ENCODE peak calls at places on chromosome X, in eight cellular contexts. One of them, this sample, is unnamed.

GRCh38 chrX:7159132-7159861 is 11.3 kb upstream of the PUDP start:
- DNase-seq in fibroblast of pulmonary artery: peak
- DNase-seq in heart right ventricle: no peak
- DNase-seq in left lung: no peak
- DNase-seq in keratinocyte: no peak
- DNase-seq in neuronal stem cell: no peak
- DNase-seq in AG10803: peak
- DNase-seq in ascending aorta: no peak
- DNase-seq in this sample: peak

GRCh38 chrX:51420610-51421009 is 75.8 kb downstream of the NUDT11 start:
- DNase-seq in fibroblast of pulmonary artery: peak
- DNase-seq in heart right ventricle: no peak
- DNase-seq in left lung: no peak
- DNase-seq in keratinocyte: no peak
- DNase-seq in neuronal stem cell: peak
- DNase-seq in AG10803: peak
- DNase-seq in ascending aorta: no peak
- DNase-seq in this sample: no peak

GRCh38 chrX:22748093-22748999 is 251.4 kb upstream of the DDX53 start:
- DNase-seq in fibroblast of pulmonary artery: peak
- DNase-seq in heart right ventricle: peak
- DNase-seq in left lung: no peak
- DNase-seq in keratinocyte: no peak
- DNase-seq in neuronal stem cell: peak
- DNase-seq in AG10803: peak
- DNase-seq in ascending aorta: no peak
- DNase-seq in this sample: peak

GRCh38 chrX:129493643-129494042 is 29.6 kb downstream of the SMARCA1 start:
- DNase-seq in fibroblast of pulmonary artery: peak
- DNase-seq in heart right ventricle: no peak
- DNase-seq in left lung: no peak
- DNase-seq in keratinocyte: no peak
- DNase-seq in neuronal stem cell: no peak
- DNase-seq in AG10803: peak
- DNase-seq in ascending aorta: no peak
- DNase-seq in this sample: no peak

GRCh38 chrX:101206471-101206870 is 13.1 kb upstream of the DRP2 start:
- DNase-seq in fibroblast of pulmonary artery: peak
- DNase-seq in heart right ventricle: no peak
- DNase-seq in left lung: no peak
- DNase-seq in keratinocyte: no peak
- DNase-seq in neuronal stem cell: no peak
- DNase-seq in AG10803: peak
- DNase-seq in ascending aorta: no peak
- DNase-seq in this sample: no peak

GRCh38 chrX:103716967-103717366 is 6.3 kb downstream of the TMEM31 start:
- DNase-seq in fibroblast of pulmonary artery: peak
- DNase-seq in heart right ventricle: no peak
- DNase-seq in left lung: no peak
- DNase-seq in keratinocyte: no peak
- DNase-seq in neuronal stem cell: no peak
- DNase-seq in AG10803: peak
- DNase-seq in ascending aorta: no peak
- DNase-seq in this sample: no peak

GRCh38 chrX:148298737-148299136 is 201.7 kb upstream of the AFF2 start:
- DNase-seq in fibroblast of pulmonary artery: peak
- DNase-seq in heart right ventricle: no peak
- DNase-seq in left lung: no peak
- DNase-seq in keratinocyte: no peak
- DNase-seq in neuronal stem cell: no peak
- DNase-seq in AG10803: peak
- DNase-seq in ascending aorta: no peak
- DNase-seq in this sample: no peak

GRCh38 chrX:154603438-154604430 is 15.3 kb downstream of the CTAG1B start:
- DNase-seq in fibroblast of pulmonary artery: peak
- DNase-seq in heart right ventricle: no peak
- DNase-seq in left lung: no peak
- DNase-seq in keratinocyte: no peak
- DNase-seq in neuronal stem cell: no peak
- DNase-seq in AG10803: peak
- DNase-seq in ascending aorta: peak
- DNase-seq in this sample: no peak

GRCh38 chrX:12026481-12026880 is 111.8 kb upstream of the FRMPD4 start:
- DNase-seq in fibroblast of pulmonary artery: no peak
- DNase-seq in heart right ventricle: no peak
- DNase-seq in left lung: no peak
- DNase-seq in keratinocyte: no peak
- DNase-seq in neuronal stem cell: no peak
- DNase-seq in AG10803: peak
- DNase-seq in ascending aorta: no peak
- DNase-seq in this sample: no peak

GRCh38 chrX:17725176-17725575 is 12.1 kb upstream of the SCML1 start:
- DNase-seq in fibroblast of pulmonary artery: no peak
- DNase-seq in heart right ventricle: no peak
- DNase-seq in left lung: no peak
- DNase-seq in keratinocyte: no peak
- DNase-seq in neuronal stem cell: no peak
- DNase-seq in AG10803: no peak
- DNase-seq in ascending aorta: no peak
- DNase-seq in this sample: no peak

GRCh38 chrX:71515039-71515398 is 17.9 kb upstream of the OGT start:
- DNase-seq in fibroblast of pulmonary artery: no peak
- DNase-seq in heart right ventricle: peak
- DNase-seq in left lung: no peak
- DNase-seq in keratinocyte: no peak
- DNase-seq in neuronal stem cell: no peak
- DNase-seq in AG10803: peak
- DNase-seq in ascending aorta: no peak
- DNase-seq in this sample: no peak

GRCh38 chrX:129706395-129707072 is 32.2 kb upstream of the XPNPEP2 start:
- DNase-seq in fibroblast of pulmonary artery: no peak
- DNase-seq in heart right ventricle: peak
- DNase-seq in left lung: no peak
- DNase-seq in keratinocyte: no peak
- DNase-seq in neuronal stem cell: no peak
- DNase-seq in AG10803: peak
- DNase-seq in ascending aorta: peak
- DNase-seq in this sample: peak

GRCh38 chrX:105610401-105610800 is 211.9 kb upstream of the NRK start:
- DNase-seq in fibroblast of pulmonary artery: peak
- DNase-seq in heart right ventricle: no peak
- DNase-seq in left lung: no peak
- DNase-seq in keratinocyte: no peak
- DNase-seq in neuronal stem cell: no peak
- DNase-seq in AG10803: no peak
- DNase-seq in ascending aorta: no peak
- DNase-seq in this sample: no peak

GRCh38 chrX:100654256-100654655 is 10.3 kb downstream of the SRPX2 start:
- DNase-seq in fibroblast of pulmonary artery: peak
- DNase-seq in heart right ventricle: no peak
- DNase-seq in left lung: no peak
- DNase-seq in keratinocyte: no peak
- DNase-seq in neuronal stem cell: no peak
- DNase-seq in AG10803: peak
- DNase-seq in ascending aorta: no peak
- DNase-seq in this sample: no peak

GRCh38 chrX:2707334-2707760 is 16.3 kb downstream of the CD99 start:
- DNase-seq in fibroblast of pulmonary artery: peak
- DNase-seq in heart right ventricle: peak
- DNase-seq in left lung: no peak
- DNase-seq in keratinocyte: peak
- DNase-seq in neuronal stem cell: no peak
- DNase-seq in AG10803: peak
- DNase-seq in ascending aorta: peak
- DNase-seq in this sample: peak

DNA sequence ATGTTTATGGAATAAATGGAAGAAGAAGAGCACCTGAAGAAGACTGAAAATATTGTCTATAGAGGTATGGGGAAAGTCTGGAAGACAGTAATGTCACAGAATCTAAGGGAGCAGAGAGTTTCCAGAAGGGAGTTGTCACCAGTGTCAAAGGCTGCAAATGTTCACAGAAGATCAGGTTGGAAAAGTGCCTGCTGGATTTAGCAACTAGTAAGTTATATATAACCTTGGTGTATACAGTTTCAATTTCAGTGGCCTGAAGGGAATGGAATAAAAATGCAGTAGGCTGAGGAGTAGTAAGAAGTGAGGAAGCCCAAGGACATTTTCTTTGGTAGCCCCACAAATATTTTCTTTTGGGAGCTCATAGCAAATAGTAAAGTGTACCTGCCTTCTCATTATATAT is 107.2 kb downstream of the SATL1 start:
- DNase-seq in fibroblast of pulmonary artery: no peak
- DNase-seq in heart right ventricle: no peak
- DNase-seq in left lung: no peak
- DNase-seq in keratinocyte: no peak
- DNase-seq in neuronal stem cell: no peak
- DNase-seq in AG10803: no peak
- DNase-seq in ascending aorta: no peak
- DNase-seq in this sample: no peak
- H3K4me3 ChIP-seq in fibroblast of pulmonary artery: no peak
- H3K4me3 ChIP-seq in heart right ventricle: no peak
- H3K4me3 ChIP-seq in left lung: no peak
- H3K4me3 ChIP-seq in keratinocyte: no peak
- H3K4me3 ChIP-seq in neuronal stem cell: no peak
- H3K4me3 ChIP-seq in AG10803: no peak
- H3K4me3 ChIP-seq in ascending aorta: no peak
- H3K4me3 ChIP-seq in this sample: no peak

GRCh38 chrX:10157545-10157944 is 770 bp downstream of the CLCN4 start:
- DNase-seq in fibroblast of pulmonary artery: peak
- DNase-seq in heart right ventricle: no peak
- DNase-seq in left lung: no peak
- DNase-seq in keratinocyte: no peak
- DNase-seq in neuronal stem cell: no peak
- DNase-seq in AG10803: peak
- DNase-seq in ascending aorta: no peak
- DNase-seq in this sample: no peak
- H3K4me3 ChIP-seq in fibroblast of pulmonary artery: peak
- H3K4me3 ChIP-seq in heart right ventricle: peak
- H3K4me3 ChIP-seq in left lung: peak
- H3K4me3 ChIP-seq in keratinocyte: no peak
- H3K4me3 ChIP-seq in neuronal stem cell: no peak
- H3K4me3 ChIP-seq in AG10803: no peak
- H3K4me3 ChIP-seq in ascending aorta: peak
- H3K4me3 ChIP-seq in this sample: no peak

GRCh38 chrX:56802921-56803848 is 74.1 kb downstream of the NBDY start:
- DNase-seq in fibroblast of pulmonary artery: peak
- DNase-seq in heart right ventricle: peak
- DNase-seq in left lung: no peak
- DNase-seq in keratinocyte: no peak
- DNase-seq in neuronal stem cell: peak
- DNase-seq in AG10803: peak
- DNase-seq in ascending aorta: peak
- DNase-seq in this sample: peak
- H3K4me3 ChIP-seq in fibroblast of pulmonary artery: no peak
- H3K4me3 ChIP-seq in heart right ventricle: peak
- H3K4me3 ChIP-seq in left lung: no peak
- H3K4me3 ChIP-seq in keratinocyte: peak
- H3K4me3 ChIP-seq in neuronal stem cell: no peak
- H3K4me3 ChIP-seq in AG10803: no peak
- H3K4me3 ChIP-seq in ascending aorta: peak
- H3K4me3 ChIP-seq in this sample: peak

GRCh38 chrX:81874807-81875206 is 672.9 kb downstream of the SH3BGRL start:
- DNase-seq in fibroblast of pulmonary artery: no peak
- DNase-seq in heart right ventricle: no peak
- DNase-seq in left lung: no peak
- DNase-seq in keratinocyte: no peak
- DNase-seq in neuronal stem cell: no peak
- DNase-seq in AG10803: no peak
- DNase-seq in ascending aorta: no peak
- DNase-seq in this sample: no peak

GRCh38 chrX:81876437-81876836 is 674.5 kb downstream of the SH3BGRL start:
- DNase-seq in fibroblast of pulmonary artery: no peak
- DNase-seq in heart right ventricle: no peak
- DNase-seq in left lung: no peak
- DNase-seq in keratinocyte: no peak
- DNase-seq in neuronal stem cell: no peak
- DNase-seq in AG10803: no peak
- DNase-seq in ascending aorta: no peak
- DNase-seq in this sample: no peak

DNA sequence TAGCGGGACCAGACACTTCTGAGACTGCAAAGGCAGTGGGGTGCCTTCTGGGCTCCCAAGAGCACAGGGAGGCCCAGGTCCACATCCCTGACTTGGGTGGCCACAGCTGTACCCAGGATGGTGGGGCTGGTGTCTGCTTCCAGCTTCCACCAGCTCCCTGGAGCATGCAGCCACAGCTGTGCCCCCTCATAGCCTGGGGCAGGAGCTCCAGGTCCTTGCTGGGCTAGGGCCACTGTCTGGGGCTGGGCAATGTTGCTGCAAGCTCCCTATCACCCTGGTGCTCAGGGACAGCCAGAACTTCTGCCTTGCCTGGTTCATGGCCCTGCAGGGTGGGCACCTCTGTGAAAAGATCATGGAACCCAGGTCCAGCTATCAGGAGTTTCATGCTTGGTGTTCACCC is 673.9 kb downstream of the SH3BGRL start:
- DNase-seq in fibroblast of pulmonary artery: no peak
- DNase-seq in heart right ventricle: no peak
- DNase-seq in left lung: no peak
- DNase-seq in keratinocyte: no peak
- DNase-seq in neuronal stem cell: no peak
- DNase-seq in AG10803: no peak
- DNase-seq in ascending aorta: no peak
- DNase-seq in this sample: no peak
- H3K4me3 ChIP-seq in fibroblast of pulmonary artery: no peak
- H3K4me3 ChIP-seq in heart right ventricle: no peak
- H3K4me3 ChIP-seq in left lung: no peak
- H3K4me3 ChIP-seq in keratinocyte: no peak
- H3K4me3 ChIP-seq in neuronal stem cell: no peak
- H3K4me3 ChIP-seq in AG10803: no peak
- H3K4me3 ChIP-seq in ascending aorta: no peak
- H3K4me3 ChIP-seq in this sample: no peak

DNA sequence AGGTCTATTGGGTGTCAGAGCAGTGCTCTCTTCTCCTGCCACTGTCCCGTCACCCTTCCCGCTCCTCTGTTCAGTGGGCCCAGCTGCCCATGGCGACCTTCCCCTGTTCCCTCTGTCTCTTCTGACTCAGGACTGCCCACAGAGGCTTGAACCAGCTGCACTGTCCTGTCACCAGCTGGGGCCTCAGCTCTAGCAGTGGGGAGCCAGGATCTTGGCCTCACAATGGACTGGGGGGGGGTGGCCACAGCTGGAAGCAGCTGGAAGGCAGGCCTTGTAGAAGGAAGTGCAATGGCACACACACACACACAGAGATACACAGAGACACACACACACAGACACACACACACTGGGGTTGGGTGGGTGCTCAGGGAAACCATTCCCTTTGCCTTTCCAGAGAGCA is 114.0 kb upstream of the PJA1 start:
- DNase-seq in fibroblast of pulmonary artery: no peak
- DNase-seq in heart right ventricle: no peak
- DNase-seq in left lung: no peak
- DNase-seq in keratinocyte: no peak
- DNase-seq in neuronal stem cell: no peak
- DNase-seq in AG10803: no peak
- DNase-seq in ascending aorta: no peak
- DNase-seq in this sample: no peak
- H3K4me3 ChIP-seq in fibroblast of pulmonary artery: no peak
- H3K4me3 ChIP-seq in heart right ventricle: no peak
- H3K4me3 ChIP-seq in left lung: no peak
- H3K4me3 ChIP-seq in keratinocyte: no peak
- H3K4me3 ChIP-seq in neuronal stem cell: no peak
- H3K4me3 ChIP-seq in AG10803: no peak
- H3K4me3 ChIP-seq in ascending aorta: no peak
- H3K4me3 ChIP-seq in this sample: no peak

GRCh38 chrX:40644175-40644574 is 3.2 kb downstream of the CXorf38 start:
- DNase-seq in fibroblast of pulmonary artery: peak
- DNase-seq in heart right ventricle: no peak
- DNase-seq in left lung: no peak
- DNase-seq in keratinocyte: no peak
- DNase-seq in neuronal stem cell: no peak
- DNase-seq in AG10803: peak
- DNase-seq in ascending aorta: no peak
- DNase-seq in this sample: no peak
- H3K4me3 ChIP-seq in fibroblast of pulmonary artery: peak
- H3K4me3 ChIP-seq in heart right ventricle: peak
- H3K4me3 ChIP-seq in left lung: peak
- H3K4me3 ChIP-seq in keratinocyte: no peak
- H3K4me3 ChIP-seq in neuronal stem cell: no peak
- H3K4me3 ChIP-seq in AG10803: peak
- H3K4me3 ChIP-seq in ascending aorta: peak
- H3K4me3 ChIP-seq in this sample: peak

This sample was measured in breast epithelium.